ENCODE peak calls at places on chromosome 1, in six cellular contexts. D, W, N, Q, X and A are unnamed samples.

GRCh38 chr1:203183828-203184227 is 2.7 kb downstream of the CHI3L1 start:
- DNase-seq in N (no peak), D (no peak), W (no peak), Q (no peak), X (no peak), A (no peak)

GRCh38 chr1:236608930-236609726 is 4.8 kb upstream of the HEATR1 start:
- DNase-seq in X (peak; percentile 73), D (no peak), W (peak; percentile 25), Q (peak; percentile 80), N (peak; percentile 72), A (peak; percentile 61)

GRCh38 chr1:216612291-216612690 is 110.9 kb downstream of the ESRRG start:
- DNase-seq in W (no peak), Q (no peak), D (no peak), N (no peak), X (no peak), A (no peak)

GRCh38 chr1:154886281-154887036 is 16.4 kb upstream of the KCNN3 start:
- DNase-seq in D (no peak), W (no peak), N (no peak), Q (no peak), X (no peak), A (no peak)

GRCh38 chr1:62428351-62428750 is 8.5 kb upstream of the USP1 start:
- DNase-seq in D (no peak), N (no peak), W (peak; percentile 38), X (no peak), Q (no peak), A (no peak)

GRCh38 chr1:3390291-3390690 is 64.2 kb upstream of the ARHGEF16 start:
- DNase-seq in N (no peak), W (no peak), X (no peak), Q (no peak), D (no peak), A (no peak)

GRCh38 chr1:46804027-46804889 is 5.4 kb downstream of the CYP4B1 start:
- DNase-seq in X (no peak), N (no peak), W (no peak), D (no peak), Q (no peak), A (no peak)

GRCh38 chr1:2638466-2639115 is 5.8 kb upstream of the MMEL1 start:
- DNase-seq in Q (no peak), D (no peak), N (no peak), X (no peak), W (no peak), A (no peak)

GRCh38 chr1:185477638-185478216 is 160.7 kb upstream of the IVNS1ABP start:
- DNase-seq in W (no peak), X (no peak), D (no peak), N (no peak), Q (no peak), A (no peak)

GRCh38 chr1:39672551-39672947 is 642 bp upstream of the NT5C1A start:
- DNase-seq in Q (peak; percentile 64), N (peak; percentile 63), W (no peak), D (no peak), X (peak; percentile 50), A (no peak)

GRCh38 chr1:28983509-28984310 is 69.3 kb downstream of the EPB41 start:
- DNase-seq in D (no peak), Q (peak; percentile 33), X (peak; percentile 6), W (no peak), N (peak; percentile 59), A (no peak)

GRCh38 chr1:23428136-23428905 is 3.8 kb upstream of the TCEA3 start:
- DNase-seq in W (no peak), X (no peak), Q (no peak), D (no peak), N (no peak), A (no peak)

GRCh38 chr1:227943354-227943753 is 4.4 kb downstream of the WNT9A start:
- DNase-seq in W (no peak), Q (no peak), N (no peak), X (no peak), D (no peak), A (peak; percentile 6)

GRCh38 chr1:245788269-245788668 is 633.5 kb downstream of the KIF26B start:
- DNase-seq in Q (no peak), N (no peak), D (peak; percentile 90), X (no peak), W (peak; percentile 99), A (no peak)

GRCh38 chr1:147273409-147274307 is 31.2 kb downstream of the CHD1L start:
- DNase-seq in W (peak; percentile 79), N (peak; percentile 68), X (peak; percentile 7), Q (peak; percentile 76), D (peak; percentile 65), A (peak; percentile 16)

GRCh38 chr1:101366513-101367215 is 129.8 kb downstream of the S1PR1 start:
- DNase-seq in D (peak; percentile 8), W (peak; percentile 25), N (no peak), Q (no peak), X (no peak), A (no peak)

GRCh38 chr1:202571719-202572339 is 138.4 kb downstream of the SYT2 start:
- DNase-seq in Q (peak; percentile 78), N (peak; percentile 66), X (no peak), W (peak; percentile 41), D (no peak), A (peak; percentile 45)

GRCh38 chr1:151166506-151166956 is 587 bp downstream of the SCNM1 start:
- DNase-seq in Q (peak; percentile 59), D (peak; percentile 50), W (peak; percentile 83), N (peak; percentile 67), X (peak; percentile 24), A (no peak)

GRCh38 chr1:119626841-119627240 is 21.2 kb downstream of the ZNF697 start:
- DNase-seq in Q (no peak), X (no peak), D (no peak), W (peak; percentile 77), N (no peak), A (no peak)

GRCh38 chr1:53708687-53709086 is 30.3 kb downstream of the GLIS1 start:
- DNase-seq in N (no peak), D (no peak), Q (no peak), W (no peak), X (no peak), A (no peak)

GRCh38 chr1:177873238-177873637 is 96.6 kb downstream of the SEC16B start:
- DNase-seq in Q (no peak), X (no peak), D (peak; percentile 77), N (no peak), W (peak; percentile 95), A (no peak)

GRCh38 chr1:223012176-223012788 is 130.8 kb downstream of the TLR5 start:
- DNase-seq in X (no peak), Q (no peak), N (no peak), D (no peak), W (no peak), A (no peak)

GRCh38 chr1:227766015-227766634 is 30.9 kb downstream of the SNAP47 start:
- DNase-seq in N (no peak), W (peak; percentile 58), Q (no peak), X (no peak), D (no peak), A (peak; percentile 27)

GRCh38 chr1:117026361-117026760 is 24.8 kb downstream of the CD101 start:
- DNase-seq in N (no peak), D (no peak), X (no peak), Q (no peak), W (peak; percentile 60), A (no peak)

GRCh38 chr1:167081594-167081993 is 8.6 kb downstream of the GPA33 start:
- DNase-seq in Q (no peak), X (no peak), D (no peak), W (no peak), N (no peak), A (no peak)

GRCh38 chr1:42739753-42740700 is at the start of gene CLDN19:
- DNase-seq in W (no peak), D (no peak), Q (peak; percentile 93), X (peak; percentile 59), N (peak; percentile 90), A (no peak)

GRCh38 chr1:1599030-1599916 is 662 bp downstream of the FNDC10 start:
- DNase-seq in Q (peak; percentile 78), W (peak; percentile 39), N (peak; percentile 78), X (peak; percentile 58), D (no peak), A (peak; percentile 63)
- TF ChIP-seq CTCF in Q (peak; percentile 67), W (no peak), N (peak; percentile 48), X (peak; percentile 7), D (no peak), A (no peak)

DNA sequence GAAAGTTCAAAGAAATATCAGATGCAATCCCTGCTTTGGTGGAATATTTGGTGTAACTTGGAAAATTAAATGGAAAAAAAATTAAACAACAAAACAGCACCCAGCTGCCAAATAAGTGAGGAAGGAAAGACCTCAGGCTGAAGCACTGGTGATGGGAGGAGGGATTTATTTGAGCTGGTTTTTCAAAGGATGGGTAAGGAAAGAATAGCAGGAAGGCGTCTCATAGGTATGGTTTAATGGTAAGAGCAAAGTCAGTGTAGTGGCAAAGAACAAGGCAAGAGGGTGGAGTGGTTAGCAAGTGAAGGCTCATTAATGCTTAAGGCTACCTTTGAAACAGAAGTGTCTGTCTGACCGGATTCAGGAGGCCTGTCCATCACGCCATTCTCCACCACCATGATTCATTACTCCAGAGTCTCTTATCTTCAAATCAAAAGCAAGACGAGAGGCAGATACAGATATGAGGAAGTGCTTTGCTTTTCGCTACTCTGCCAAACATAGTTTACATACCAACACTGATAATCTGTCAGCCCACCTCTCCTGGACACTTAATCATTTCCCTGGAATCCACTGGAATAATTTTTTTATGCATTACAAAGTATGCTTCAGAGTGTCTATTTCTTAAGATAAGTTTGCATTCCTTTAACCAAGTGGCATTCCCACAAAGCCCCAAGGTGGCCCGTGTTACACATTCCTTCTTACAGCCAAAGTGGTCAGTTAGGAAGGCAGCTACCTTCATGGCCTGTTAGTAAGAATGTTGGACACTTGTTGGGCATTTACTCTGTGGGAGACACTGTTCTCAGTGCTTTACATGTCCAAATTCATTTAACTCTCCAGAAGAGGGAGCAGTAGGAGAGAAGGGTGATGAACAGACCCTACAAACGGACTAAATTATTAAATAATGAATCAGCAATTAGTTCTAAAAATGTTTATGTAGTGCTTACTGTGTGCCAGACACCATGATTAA is 146.6 kb downstream of the ROR1 start:
- DNase-seq in X (no peak), W (peak; percentile 99), Q (no peak), D (peak; percentile 39), N (no peak), A (no peak)
- TF ChIP-seq CTCF in X (no peak), W (peak; percentile 49), Q (peak; percentile 34), D (peak; percentile 51), N (peak; percentile 23), A (no peak)

DNA sequence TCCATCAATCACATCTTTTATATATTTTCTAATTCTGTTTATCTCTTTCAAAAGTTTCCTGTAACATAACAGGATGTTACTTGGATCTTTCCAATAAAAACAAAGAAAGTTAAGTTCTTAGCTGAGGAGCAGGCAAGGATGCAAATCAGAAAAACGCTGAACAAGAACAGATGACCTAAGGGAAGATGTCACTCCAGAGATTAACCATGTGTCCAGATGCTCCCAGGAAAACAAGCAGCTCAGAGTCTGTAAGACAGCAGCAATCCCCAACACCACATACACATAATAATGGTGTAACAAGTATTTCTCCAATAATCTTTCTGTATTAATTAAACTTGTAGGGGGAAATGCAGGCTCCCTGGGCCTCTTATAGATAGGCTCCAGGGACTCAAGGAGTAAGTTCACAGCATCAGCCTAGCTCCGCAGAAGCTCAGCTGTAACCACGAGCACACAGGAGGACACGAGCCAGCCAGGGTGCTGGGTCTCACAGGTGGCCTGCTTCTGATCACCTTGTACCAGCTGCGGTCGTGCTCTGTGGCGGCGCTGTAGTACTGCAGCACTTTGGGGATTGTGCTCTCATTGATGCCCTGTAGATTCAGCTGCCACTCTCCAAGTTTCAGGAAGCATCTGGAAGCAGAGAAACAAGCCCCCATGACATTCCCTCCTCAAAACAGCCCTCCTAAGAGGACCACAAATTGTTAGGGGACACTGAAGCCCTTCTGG is 33.1 kb upstream of the EXOSC10 start:
- DNase-seq in X (no peak), Q (peak; percentile 20), W (no peak), D (no peak), N (peak; percentile 2), A (no peak)
- TF ChIP-seq CTCF in X (no peak), Q (no peak), W (no peak), D (no peak), N (no peak), A (no peak)

GRCh38 chr1:64295566-64295965 is 92.1 kb downstream of the UBE2U start:
- DNase-seq in N (no peak), W (peak; percentile 74), Q (no peak), X (no peak), D (no peak), A (no peak)
- TF ChIP-seq CTCF in N (no peak), W (no peak), Q (no peak), X (no peak), D (no peak), A (no peak)